ENCODE peak calls at places on chromosomes 13 and 19, in four cellular contexts. C, Y, U and D are unnamed samples. For H3K36me3, the result is how much of the 10 kb centered on the place peaks cover.

GRCh38 chr13:77891486-77891885 is 27.1 kb downstream of the EDNRB start:
- DNase-seq in U (no peak), Y (no peak), C (no peak), D (no peak)

GRCh38 chr19:35141627-35142401 is 1.2 kb upstream of the FXYD7 start:
- DNase-seq in C (no peak), Y (no peak), U (no peak), D (no peak)

GRCh38 chr19:11481777-11482383 is 1.0 kb upstream of the ELAVL3 start:
- DNase-seq in U (no peak), C (peak), Y (peak), D (peak)

GRCh38 chr19:18386543-18387251 is 739 bp downstream of the GDF15 start:
- DNase-seq in C (no peak), U (no peak), Y (no peak), D (no peak)

GRCh38 chr13:52428295-52428694 is 22.1 kb downstream of the VPS36 start:
- DNase-seq in U (peak), Y (no peak), C (peak), D (peak)

GRCh38 chr13:92719868-92720267 is 506.7 kb upstream of the GPC6 start:
- DNase-seq in Y (no peak), U (no peak), C (no peak), D (no peak)

GRCh38 chr19:38869160-38869835 is 8.8 kb downstream of the RINL start:
- DNase-seq in U (no peak), C (no peak), Y (peak), D (no peak)

GRCh38 chr13:59103004-59103768 is 1060.5 kb downstream of the DIAPH3 start:
- DNase-seq in Y (no peak), C (no peak), U (no peak), D (no peak)

GRCh38 chr19:32318884-32319520 is 26.4 kb upstream of the ZNF507 start:
- DNase-seq in C (no peak), U (no peak), Y (no peak), D (no peak)

GRCh38 chr19:11578342-11579142 is 1.1 kb upstream of the ACP5 start:
- DNase-seq in U (no peak), C (no peak), Y (peak), D (no peak)

GRCh38 chr13:95258619-95259194 is 42.5 kb downstream of the ABCC4 start:
- DNase-seq in U (peak), C (no peak), Y (no peak), D (no peak)

GRCh38 chr19:55437410-55437809 is 5.7 kb downstream of the SHISA7 start:
- DNase-seq in C (peak), U (no peak), Y (no peak), D (peak)

GRCh38 chr13:100916943-100917342 is 242.3 kb upstream of the TMTC4 start:
- DNase-seq in Y (no peak), U (no peak), C (no peak), D (no peak)

GRCh38 chr13:74024314-74024713 is 109.9 kb downstream of the KLF12 start:
- DNase-seq in U (no peak), Y (no peak), C (no peak), D (peak)

GRCh38 chr13:114129649-114130062 is 2.8 kb downstream of the RASA3 start:
- DNase-seq in C (no peak), U (no peak), Y (peak), D (no peak)

GRCh38 chr19:40928859-40929258 is 46.8 kb upstream of the CYP2A7 start:
- DNase-seq in U (no peak), Y (no peak), C (no peak), D (no peak)

GRCh38 chr19:55080915-55081772 is 5.5 kb downstream of the EPS8L1 start:
- DNase-seq in Y (peak), U (no peak), C (peak), D (peak)

GRCh38 chr19:35040826-35041547 is 534 bp upstream of the HPN start:
- DNase-seq in Y (peak), U (no peak), C (no peak), D (no peak)

GRCh38 chr13:48730971-48731658 is 77.4 kb downstream of the CYSLTR2 start:
- DNase-seq in C (peak), Y (no peak), U (no peak), D (peak)

GRCh38 chr13:93254775-93255174 is 28.2 kb downstream of the GPC6 start:
- DNase-seq in Y (no peak), U (peak), C (no peak), D (no peak)

GRCh38 chr19:1401138-1401888 is at the start of gene GAMT:
- DNase-seq in Y (peak), U (no peak), C (no peak), D (no peak)

GRCh38 chr13:103210348-103210747 is 144.1 kb upstream of the SLC10A2 start:
- DNase-seq in Y (no peak), C (no peak), U (no peak), D (no peak)

GRCh38 chr13:109968876-109969577 is 182.6 kb upstream of the IRS2 start:
- DNase-seq in U (no peak), C (no peak), Y (no peak), D (no peak)

GRCh38 chr13:109959903-109960302 is 173.5 kb upstream of the IRS2 start:
- DNase-seq in C (no peak), U (no peak), Y (no peak), D (no peak)

GRCh38 chr13:109964164-109964563 is 177.8 kb upstream of the IRS2 start:
- DNase-seq in Y (no peak), U (no peak), C (no peak), D (no peak)

GRCh38 chr13:109957875-109958274 is 171.5 kb upstream of the IRS2 start:
- DNase-seq in U (no peak), C (no peak), Y (no peak), D (no peak)

GRCh38 chr13:109963384-109963783 is 177.0 kb upstream of the IRS2 start:
- DNase-seq in C (no peak), Y (no peak), U (no peak), D (no peak)
- H3K36me3 ChIP-seq in C (under half), Y (under half), U (under half), D (under half)

GRCh38 chr13:24458736-24459135 is 53.8 kb downstream of the PARP4 start:
- DNase-seq in Y (no peak), U (no peak), C (no peak), D (peak)

GRCh38 chr13:24456396-24456795 is 56.2 kb downstream of the PARP4 start:
- DNase-seq in Y (no peak), C (peak), U (no peak), D (no peak)

GRCh38 chr13:24459234-24459633 is 53.3 kb downstream of the PARP4 start:
- DNase-seq in Y (no peak), C (no peak), U (no peak), D (peak)

GRCh38 chr13:24463078-24463477 is 49.5 kb downstream of the PARP4 start:
- DNase-seq in Y (no peak), C (no peak), U (no peak), D (no peak)

DNA sequence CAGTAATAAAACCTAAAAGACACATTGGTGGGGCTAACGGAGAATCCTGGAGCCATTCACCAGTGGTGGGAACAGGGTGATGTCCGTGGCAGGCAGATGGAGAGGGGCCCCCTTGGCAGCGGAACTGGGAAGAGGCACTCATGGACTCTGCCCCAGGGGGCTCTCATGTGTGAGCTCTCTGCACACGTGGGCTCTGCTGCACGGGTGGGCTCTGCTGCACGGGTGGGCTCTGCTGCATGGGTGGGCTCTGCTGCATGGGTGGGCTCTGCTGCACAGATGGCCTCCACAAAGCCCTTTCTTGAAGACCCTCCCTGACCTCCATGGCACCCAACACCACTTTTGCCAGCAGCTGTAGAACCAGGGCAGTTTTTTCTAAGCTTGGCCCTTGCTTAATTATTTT is 52.3 kb downstream of the PARP4 start:
- DNase-seq in Y (no peak), U (no peak), C (no peak), D (no peak)
- TF ChIP-seq CTCF in Y (no peak), U (no peak), C (no peak), D (no peak)

GRCh38 chr19:8210660-8211101 is 1.5 kb downstream of the CERS4 start:
- DNase-seq in U (no peak), Y (no peak), C (no peak), D (no peak)
- H3K4me3 ChIP-seq in U (no peak), Y (no peak), C (no peak), D (no peak)

GRCh38 chr19:21839966-21840365 is 4.0 kb upstream of the ZNF43 start:
- DNase-seq in C (no peak), Y (no peak), U (no peak), D (no peak)

GRCh38 chr19:21841081-21841783 is 5.2 kb upstream of the ZNF43 start:
- DNase-seq in Y (no peak), U (no peak), C (no peak), D (no peak)

GRCh38 chr19:21838646-21839045 is 2.7 kb upstream of the ZNF43 start:
- DNase-seq in C (no peak), U (no peak), Y (no peak), D (peak)

GRCh38 chr19:21843081-21843480 is 7.1 kb upstream of the ZNF43 start:
- DNase-seq in Y (no peak), C (no peak), U (no peak), D (no peak)

GRCh38 chr19:21841784-21842097 is 5.8 kb upstream of the ZNF43 start:
- DNase-seq in Y (no peak), U (no peak), C (no peak), D (no peak)
- H3K36me3 ChIP-seq in Y (half or more), U (under half), C (under half), D (under half)